ENCODE peak calls at places on chromosomes 1 and 21, in eight cellular contexts. One of them, this sample, is unnamed.

GRCh38 chr1:16155537-16156410 is at the start of gene EPHA2:
- DNase-seq in RWPE1: peak; percentile 91
- DNase-seq in AG08395: peak; percentile 83
- DNase-seq in BE2C: no peak
- DNase-seq in activated gamma-delta T cell: no peak
- DNase-seq in dermis blood vessel endothelial cell: peak; percentile 94
- DNase-seq in HS-27A: peak; percentile 83
- DNase-seq in NCI-H1092: no peak
- DNase-seq in this sample: peak; percentile 91

GRCh38 chr1:22043175-22043769 is 9.2 kb upstream of the CDC42 start:
- DNase-seq in RWPE1: peak; percentile 55
- DNase-seq in AG08395: no peak
- DNase-seq in BE2C: no peak
- DNase-seq in activated gamma-delta T cell: no peak
- DNase-seq in dermis blood vessel endothelial cell: no peak
- DNase-seq in HS-27A: no peak
- DNase-seq in NCI-H1092: no peak
- DNase-seq in this sample: no peak

GRCh38 chr1:86991549-86992186 is 77.2 kb downstream of the HS2ST1 start:
- DNase-seq in RWPE1: no peak
- DNase-seq in AG08395: no peak
- DNase-seq in BE2C: no peak
- DNase-seq in activated gamma-delta T cell: no peak
- DNase-seq in dermis blood vessel endothelial cell: no peak
- DNase-seq in HS-27A: no peak
- DNase-seq in NCI-H1092: no peak
- DNase-seq in this sample: no peak

GRCh38 chr21:15809818-15810217 is 80.0 kb downstream of the USP25 start:
- DNase-seq in RWPE1: no peak
- DNase-seq in AG08395: no peak
- DNase-seq in BE2C: no peak
- DNase-seq in activated gamma-delta T cell: no peak
- DNase-seq in dermis blood vessel endothelial cell: no peak
- DNase-seq in HS-27A: no peak
- DNase-seq in NCI-H1092: no peak
- DNase-seq in this sample: no peak

GRCh38 chr1:92728687-92729086 is 56.2 kb downstream of the EVI5 start:
- DNase-seq in RWPE1: peak; percentile 42
- DNase-seq in AG08395: no peak
- DNase-seq in BE2C: no peak
- DNase-seq in activated gamma-delta T cell: no peak
- DNase-seq in dermis blood vessel endothelial cell: no peak
- DNase-seq in HS-27A: no peak
- DNase-seq in NCI-H1092: no peak
- DNase-seq in this sample: no peak

GRCh38 chr21:42425603-42425985 is 21.9 kb downstream of the UBASH3A start:
- DNase-seq in RWPE1: no peak
- DNase-seq in AG08395: no peak
- DNase-seq in BE2C: no peak
- DNase-seq in activated gamma-delta T cell: no peak
- DNase-seq in dermis blood vessel endothelial cell: no peak
- DNase-seq in HS-27A: no peak
- DNase-seq in NCI-H1092: no peak
- DNase-seq in this sample: no peak

GRCh38 chr1:52693843-52694242 is 4.3 kb downstream of the COA7 start:
- DNase-seq in RWPE1: no peak
- DNase-seq in AG08395: no peak
- DNase-seq in BE2C: no peak
- DNase-seq in activated gamma-delta T cell: no peak
- DNase-seq in dermis blood vessel endothelial cell: no peak
- DNase-seq in HS-27A: no peak
- DNase-seq in NCI-H1092: no peak
- DNase-seq in this sample: no peak

GRCh38 chr1:42172394-42173133 is 8.0 kb upstream of the GUCA2A start:
- DNase-seq in RWPE1: no peak
- DNase-seq in AG08395: no peak
- DNase-seq in BE2C: no peak
- DNase-seq in activated gamma-delta T cell: no peak
- DNase-seq in dermis blood vessel endothelial cell: peak; percentile 67
- DNase-seq in HS-27A: no peak
- DNase-seq in NCI-H1092: no peak
- DNase-seq in this sample: no peak

GRCh38 chr1:62131093-62131725 is 63.4 kb upstream of the L1TD1 start:
- DNase-seq in RWPE1: peak; percentile 21
- DNase-seq in AG08395: peak; percentile 87
- DNase-seq in BE2C: peak; percentile 27
- DNase-seq in activated gamma-delta T cell: no peak
- DNase-seq in dermis blood vessel endothelial cell: peak; percentile 78
- DNase-seq in HS-27A: no peak
- DNase-seq in NCI-H1092: peak; percentile 9
- DNase-seq in this sample: peak; percentile 71

GRCh38 chr1:230205719-230206198 is 138.7 kb downstream of the GALNT2 start:
- DNase-seq in RWPE1: no peak
- DNase-seq in AG08395: peak; percentile 41
- DNase-seq in BE2C: no peak
- DNase-seq in activated gamma-delta T cell: no peak
- DNase-seq in dermis blood vessel endothelial cell: peak; percentile 73
- DNase-seq in HS-27A: no peak
- DNase-seq in NCI-H1092: no peak
- DNase-seq in this sample: no peak

GRCh38 chr1:14602131-14602530 is 3.6 kb downstream of the KAZN start:
- DNase-seq in RWPE1: no peak
- DNase-seq in AG08395: peak; percentile 60
- DNase-seq in BE2C: no peak
- DNase-seq in activated gamma-delta T cell: no peak
- DNase-seq in dermis blood vessel endothelial cell: no peak
- DNase-seq in HS-27A: no peak
- DNase-seq in NCI-H1092: no peak
- DNase-seq in this sample: peak; percentile 22

GRCh38 chr1:37098196-37098595 is 63.9 kb upstream of the GRIK3 start:
- DNase-seq in RWPE1: no peak
- DNase-seq in AG08395: no peak
- DNase-seq in BE2C: no peak
- DNase-seq in activated gamma-delta T cell: no peak
- DNase-seq in dermis blood vessel endothelial cell: no peak
- DNase-seq in HS-27A: no peak
- DNase-seq in NCI-H1092: no peak
- DNase-seq in this sample: no peak

GRCh38 chr1:241899211-241899610 is 51.2 kb downstream of the EXO1 start:
- DNase-seq in RWPE1: no peak
- DNase-seq in AG08395: no peak
- DNase-seq in BE2C: no peak
- DNase-seq in activated gamma-delta T cell: no peak
- DNase-seq in dermis blood vessel endothelial cell: no peak
- DNase-seq in HS-27A: no peak
- DNase-seq in NCI-H1092: no peak
- DNase-seq in this sample: no peak

GRCh38 chr1:59007820-59008598 is 224.2 kb upstream of the JUN start:
- DNase-seq in RWPE1: no peak
- DNase-seq in AG08395: no peak
- DNase-seq in BE2C: no peak
- DNase-seq in activated gamma-delta T cell: no peak
- DNase-seq in dermis blood vessel endothelial cell: peak; percentile 50
- DNase-seq in HS-27A: no peak
- DNase-seq in NCI-H1092: no peak
- DNase-seq in this sample: no peak

GRCh38 chr1:235023197-235024044 is 105.2 kb downstream of the TOMM20 start:
- DNase-seq in RWPE1: no peak
- DNase-seq in AG08395: no peak
- DNase-seq in BE2C: no peak
- DNase-seq in activated gamma-delta T cell: no peak
- DNase-seq in dermis blood vessel endothelial cell: peak; percentile 65
- DNase-seq in HS-27A: no peak
- DNase-seq in NCI-H1092: no peak
- DNase-seq in this sample: no peak

GRCh38 chr1:18947570-18947969 is 8.9 kb downstream of the IFFO2 start:
- DNase-seq in RWPE1: no peak
- DNase-seq in AG08395: no peak
- DNase-seq in BE2C: no peak
- DNase-seq in activated gamma-delta T cell: no peak
- DNase-seq in dermis blood vessel endothelial cell: no peak
- DNase-seq in HS-27A: no peak
- DNase-seq in NCI-H1092: no peak
- DNase-seq in this sample: no peak

GRCh38 chr1:236204656-236205055 is 62.3 kb downstream of the GPR137B start:
- DNase-seq in RWPE1: no peak
- DNase-seq in AG08395: no peak
- DNase-seq in BE2C: no peak
- DNase-seq in activated gamma-delta T cell: no peak
- DNase-seq in dermis blood vessel endothelial cell: no peak
- DNase-seq in HS-27A: no peak
- DNase-seq in NCI-H1092: no peak
- DNase-seq in this sample: no peak

GRCh38 chr1:192696082-192696481 is 60.1 kb downstream of the RGS13 start:
- DNase-seq in RWPE1: no peak
- DNase-seq in AG08395: no peak
- DNase-seq in BE2C: no peak
- DNase-seq in activated gamma-delta T cell: no peak
- DNase-seq in dermis blood vessel endothelial cell: no peak
- DNase-seq in HS-27A: no peak
- DNase-seq in NCI-H1092: no peak
- DNase-seq in this sample: no peak

GRCh38 chr1:231684333-231685244 is 58.0 kb downstream of the DISC1 start:
- DNase-seq in RWPE1: no peak
- DNase-seq in AG08395: no peak
- DNase-seq in BE2C: no peak
- DNase-seq in activated gamma-delta T cell: no peak
- DNase-seq in dermis blood vessel endothelial cell: peak; percentile 62
- DNase-seq in HS-27A: no peak
- DNase-seq in NCI-H1092: peak; percentile 89
- DNase-seq in this sample: no peak

GRCh38 chr21:34280389-34280795 is 83.4 kb upstream of the KCNE2 start:
- DNase-seq in RWPE1: peak; percentile 10
- DNase-seq in AG08395: peak; percentile 30
- DNase-seq in BE2C: no peak
- DNase-seq in activated gamma-delta T cell: no peak
- DNase-seq in dermis blood vessel endothelial cell: no peak
- DNase-seq in HS-27A: no peak
- DNase-seq in NCI-H1092: no peak
- DNase-seq in this sample: peak; percentile 25

GRCh38 chr1:2378441-2378851 is 12.9 kb downstream of the MORN1 start:
- DNase-seq in RWPE1: no peak
- DNase-seq in AG08395: no peak
- DNase-seq in BE2C: no peak
- DNase-seq in activated gamma-delta T cell: no peak
- DNase-seq in dermis blood vessel endothelial cell: no peak
- DNase-seq in HS-27A: no peak
- DNase-seq in NCI-H1092: peak; percentile 42
- DNase-seq in this sample: no peak

GRCh38 chr1:41442697-41443251 is 41.7 kb downstream of the EDN2 start:
- DNase-seq in RWPE1: no peak
- DNase-seq in AG08395: no peak
- DNase-seq in BE2C: peak; percentile 57
- DNase-seq in activated gamma-delta T cell: no peak
- DNase-seq in dermis blood vessel endothelial cell: no peak
- DNase-seq in HS-27A: no peak
- DNase-seq in NCI-H1092: no peak
- DNase-seq in this sample: peak; percentile 62

GRCh38 chr21:17585875-17586450 is 26.7 kb downstream of the BTG3 start:
- DNase-seq in RWPE1: peak; percentile 28
- DNase-seq in AG08395: peak; percentile 51
- DNase-seq in BE2C: peak; percentile 27
- DNase-seq in activated gamma-delta T cell: no peak
- DNase-seq in dermis blood vessel endothelial cell: peak; percentile 72
- DNase-seq in HS-27A: peak; percentile 11
- DNase-seq in NCI-H1092: peak; percentile 13
- DNase-seq in this sample: peak; percentile 49

GRCh38 chr1:14128096-14128495 is 428.1 kb downstream of the PRDM2 start:
- DNase-seq in RWPE1: no peak
- DNase-seq in AG08395: no peak
- DNase-seq in BE2C: no peak
- DNase-seq in activated gamma-delta T cell: no peak
- DNase-seq in dermis blood vessel endothelial cell: no peak
- DNase-seq in HS-27A: no peak
- DNase-seq in NCI-H1092: no peak
- DNase-seq in this sample: no peak

GRCh38 chr1:31429583-31429982 is 16.6 kb downstream of the SERINC2 start:
- DNase-seq in RWPE1: no peak
- DNase-seq in AG08395: no peak
- DNase-seq in BE2C: no peak
- DNase-seq in activated gamma-delta T cell: no peak
- DNase-seq in dermis blood vessel endothelial cell: no peak
- DNase-seq in HS-27A: no peak
- DNase-seq in NCI-H1092: no peak
- DNase-seq in this sample: no peak

GRCh38 chr1:245225709-245226464 is 71.1 kb downstream of the KIF26B start:
- DNase-seq in RWPE1: no peak
- DNase-seq in AG08395: no peak
- DNase-seq in BE2C: no peak
- DNase-seq in activated gamma-delta T cell: no peak
- DNase-seq in dermis blood vessel endothelial cell: no peak
- DNase-seq in HS-27A: no peak
- DNase-seq in NCI-H1092: no peak
- DNase-seq in this sample: no peak